ENCODE peak calls at places on chromosomes 16 and 17, in six cellular contexts. One of them, this sample, is unnamed.

GRCh38 chr16:17368951-17369350 is 101.8 kb downstream of the XYLT1 start:
- DNase-seq in upper lobe of right lung: no peak
- DNase-seq in AG04450: no peak
- DNase-seq in endodermal cell: no peak
- DNase-seq in sigmoid colon: no peak
- DNase-seq in activated CD8-positive, alpha-beta T cell treated with anti-CD3 and anti-CD28 coated beads for 36 hours: peak; percentile 41
- DNase-seq in this sample: no peak

GRCh38 chr16:66605177-66605999 is 884 bp downstream of the CMTM3 start:
- DNase-seq in upper lobe of right lung: peak; percentile 84
- DNase-seq in AG04450: no peak
- DNase-seq in endodermal cell: peak; percentile 83
- DNase-seq in sigmoid colon: peak; percentile 83
- DNase-seq in activated CD8-positive, alpha-beta T cell treated with anti-CD3 and anti-CD28 coated beads for 36 hours: peak; percentile 54
- DNase-seq in this sample: peak; percentile 18

GRCh38 chr16:14334366-14335105 is 263.4 kb downstream of the MRTFB start:
- DNase-seq in upper lobe of right lung: no peak
- DNase-seq in AG04450: no peak
- DNase-seq in endodermal cell: no peak
- DNase-seq in sigmoid colon: no peak
- DNase-seq in activated CD8-positive, alpha-beta T cell treated with anti-CD3 and anti-CD28 coated beads for 36 hours: no peak
- DNase-seq in this sample: no peak

GRCh38 chr16:74431516-74431915 is 10.2 kb upstream of the CLEC18B start:
- DNase-seq in upper lobe of right lung: no peak
- DNase-seq in AG04450: no peak
- DNase-seq in endodermal cell: peak; percentile 40
- DNase-seq in sigmoid colon: no peak
- DNase-seq in activated CD8-positive, alpha-beta T cell treated with anti-CD3 and anti-CD28 coated beads for 36 hours: no peak
- DNase-seq in this sample: no peak

GRCh38 chr17:74599023-74599399 is 6.9 kb upstream of the CD300LD start:
- DNase-seq in upper lobe of right lung: no peak
- DNase-seq in AG04450: no peak
- DNase-seq in endodermal cell: no peak
- DNase-seq in sigmoid colon: no peak
- DNase-seq in activated CD8-positive, alpha-beta T cell treated with anti-CD3 and anti-CD28 coated beads for 36 hours: no peak
- DNase-seq in this sample: no peak

GRCh38 chr17:66636111-66636510 is 198.8 kb upstream of the CACNG5 start:
- DNase-seq in upper lobe of right lung: no peak
- DNase-seq in AG04450: peak; percentile 44
- DNase-seq in endodermal cell: no peak
- DNase-seq in sigmoid colon: no peak
- DNase-seq in activated CD8-positive, alpha-beta T cell treated with anti-CD3 and anti-CD28 coated beads for 36 hours: peak; percentile 45
- DNase-seq in this sample: no peak

GRCh38 chr16:56370836-56371235 is 54.5 kb downstream of the AMFR start:
- DNase-seq in upper lobe of right lung: no peak
- DNase-seq in AG04450: no peak
- DNase-seq in endodermal cell: no peak
- DNase-seq in sigmoid colon: no peak
- DNase-seq in activated CD8-positive, alpha-beta T cell treated with anti-CD3 and anti-CD28 coated beads for 36 hours: no peak
- DNase-seq in this sample: no peak

GRCh38 chr16:87160752-87161337 is 156.3 kb downstream of the C16orf95 start:
- DNase-seq in upper lobe of right lung: peak; percentile 51
- DNase-seq in AG04450: no peak
- DNase-seq in endodermal cell: no peak
- DNase-seq in sigmoid colon: no peak
- DNase-seq in activated CD8-positive, alpha-beta T cell treated with anti-CD3 and anti-CD28 coated beads for 36 hours: peak; percentile 30
- DNase-seq in this sample: no peak

GRCh38 chr16:80759419-80760162 is 44.8 kb downstream of the CDYL2 start:
- DNase-seq in upper lobe of right lung: no peak
- DNase-seq in AG04450: no peak
- DNase-seq in endodermal cell: no peak
- DNase-seq in sigmoid colon: no peak
- DNase-seq in activated CD8-positive, alpha-beta T cell treated with anti-CD3 and anti-CD28 coated beads for 36 hours: no peak
- DNase-seq in this sample: no peak

GRCh38 chr16:11572301-11572995 is 14.3 kb downstream of the LITAF start:
- DNase-seq in upper lobe of right lung: peak; percentile 42
- DNase-seq in AG04450: no peak
- DNase-seq in endodermal cell: peak; percentile 61
- DNase-seq in sigmoid colon: no peak
- DNase-seq in activated CD8-positive, alpha-beta T cell treated with anti-CD3 and anti-CD28 coated beads for 36 hours: peak; percentile 70
- DNase-seq in this sample: no peak

GRCh38 chr17:59154335-59154720 is 658 bp downstream of the SKA2 start:
- DNase-seq in upper lobe of right lung: peak; percentile 71
- DNase-seq in AG04450: no peak
- DNase-seq in endodermal cell: peak; percentile 84
- DNase-seq in sigmoid colon: peak; percentile 70
- DNase-seq in activated CD8-positive, alpha-beta T cell treated with anti-CD3 and anti-CD28 coated beads for 36 hours: peak; percentile 59
- DNase-seq in this sample: peak; percentile 51

GRCh38 chr17:57706761-57707160 is 38.3 kb downstream of the CCDC182 start:
- DNase-seq in upper lobe of right lung: no peak
- DNase-seq in AG04450: no peak
- DNase-seq in endodermal cell: no peak
- DNase-seq in sigmoid colon: no peak
- DNase-seq in activated CD8-positive, alpha-beta T cell treated with anti-CD3 and anti-CD28 coated beads for 36 hours: no peak
- DNase-seq in this sample: no peak

GRCh38 chr16:14562691-14563491 is 67.2 kb downstream of the PARN start:
- DNase-seq in upper lobe of right lung: no peak
- DNase-seq in AG04450: no peak
- DNase-seq in endodermal cell: no peak
- DNase-seq in sigmoid colon: peak; percentile 68
- DNase-seq in activated CD8-positive, alpha-beta T cell treated with anti-CD3 and anti-CD28 coated beads for 36 hours: no peak
- DNase-seq in this sample: no peak

GRCh38 chr16:78230832-78231231 is 131.4 kb downstream of the WWOX start:
- DNase-seq in upper lobe of right lung: no peak
- DNase-seq in AG04450: no peak
- DNase-seq in endodermal cell: no peak
- DNase-seq in sigmoid colon: no peak
- DNase-seq in activated CD8-positive, alpha-beta T cell treated with anti-CD3 and anti-CD28 coated beads for 36 hours: no peak
- DNase-seq in this sample: no peak

GRCh38 chr17:75557075-75557851 is 30.3 kb upstream of the MYO15B start:
- DNase-seq in upper lobe of right lung: peak; percentile 87
- DNase-seq in AG04450: no peak
- DNase-seq in endodermal cell: peak; percentile 81
- DNase-seq in sigmoid colon: no peak
- DNase-seq in activated CD8-positive, alpha-beta T cell treated with anti-CD3 and anti-CD28 coated beads for 36 hours: no peak
- DNase-seq in this sample: no peak

GRCh38 chr16:65306722-65307121 is 184.9 kb upstream of the CDH11 start:
- DNase-seq in upper lobe of right lung: no peak
- DNase-seq in AG04450: no peak
- DNase-seq in endodermal cell: no peak
- DNase-seq in sigmoid colon: no peak
- DNase-seq in activated CD8-positive, alpha-beta T cell treated with anti-CD3 and anti-CD28 coated beads for 36 hours: no peak
- DNase-seq in this sample: no peak

GRCh38 chr17:16491703-16492612 is at the start of gene LRRC75A:
- DNase-seq in upper lobe of right lung: peak; percentile 80
- DNase-seq in AG04450: no peak
- DNase-seq in endodermal cell: peak; percentile 90
- DNase-seq in sigmoid colon: no peak
- DNase-seq in activated CD8-positive, alpha-beta T cell treated with anti-CD3 and anti-CD28 coated beads for 36 hours: peak; percentile 56
- DNase-seq in this sample: peak; percentile 44

GRCh38 chr16:57260294-57260929 is 15.4 kb downstream of the ARL2BP start:
- DNase-seq in upper lobe of right lung: peak; percentile 53
- DNase-seq in AG04450: peak; percentile 50
- DNase-seq in endodermal cell: peak; percentile 82
- DNase-seq in sigmoid colon: peak; percentile 59
- DNase-seq in activated CD8-positive, alpha-beta T cell treated with anti-CD3 and anti-CD28 coated beads for 36 hours: peak; percentile 59
- DNase-seq in this sample: peak; percentile 66

GRCh38 chr16:89862732-89863131 is 10.7 kb upstream of the TCF25 start:
- DNase-seq in upper lobe of right lung: no peak
- DNase-seq in AG04450: no peak
- DNase-seq in endodermal cell: no peak
- DNase-seq in sigmoid colon: no peak
- DNase-seq in activated CD8-positive, alpha-beta T cell treated with anti-CD3 and anti-CD28 coated beads for 36 hours: no peak
- DNase-seq in this sample: no peak

GRCh38 chr16:11972128-11972527 is 4.4 kb upstream of the SNX29 start:
- DNase-seq in upper lobe of right lung: no peak
- DNase-seq in AG04450: no peak
- DNase-seq in endodermal cell: peak; percentile 67
- DNase-seq in sigmoid colon: no peak
- DNase-seq in activated CD8-positive, alpha-beta T cell treated with anti-CD3 and anti-CD28 coated beads for 36 hours: no peak
- DNase-seq in this sample: no peak

GRCh38 chr16:85912271-85912974 is 13.5 kb downstream of the IRF8 start:
- DNase-seq in upper lobe of right lung: no peak
- DNase-seq in AG04450: peak; percentile 15
- DNase-seq in endodermal cell: no peak
- DNase-seq in sigmoid colon: peak; percentile 79
- DNase-seq in activated CD8-positive, alpha-beta T cell treated with anti-CD3 and anti-CD28 coated beads for 36 hours: no peak
- DNase-seq in this sample: no peak

GRCh38 chr17:82021728-82022309 is 859 bp downstream of the CENPX start:
- DNase-seq in upper lobe of right lung: no peak
- DNase-seq in AG04450: no peak
- DNase-seq in endodermal cell: no peak
- DNase-seq in sigmoid colon: no peak
- DNase-seq in activated CD8-positive, alpha-beta T cell treated with anti-CD3 and anti-CD28 coated beads for 36 hours: peak; percentile 39
- DNase-seq in this sample: peak; percentile 36

GRCh38 chr16:53034306-53034705 is 18.4 kb downstream of the CHD9NB start:
- DNase-seq in upper lobe of right lung: no peak
- DNase-seq in AG04450: no peak
- DNase-seq in endodermal cell: no peak
- DNase-seq in sigmoid colon: no peak
- DNase-seq in activated CD8-positive, alpha-beta T cell treated with anti-CD3 and anti-CD28 coated beads for 36 hours: no peak
- DNase-seq in this sample: no peak

GRCh38 chr17:13337864-13338371 is 263.8 kb downstream of the HS3ST3A1 start:
- DNase-seq in upper lobe of right lung: no peak
- DNase-seq in AG04450: peak; percentile 43
- DNase-seq in endodermal cell: peak; percentile 71
- DNase-seq in sigmoid colon: no peak
- DNase-seq in activated CD8-positive, alpha-beta T cell treated with anti-CD3 and anti-CD28 coated beads for 36 hours: peak; percentile 26
- DNase-seq in this sample: peak; percentile 44
- TF ChIP-seq CTCF in upper lobe of right lung: peak; percentile 81
- TF ChIP-seq CTCF in AG04450: peak; percentile 90
- TF ChIP-seq CTCF in endodermal cell: peak; percentile 85
- TF ChIP-seq CTCF in sigmoid colon: no peak
- TF ChIP-seq CTCF in activated CD8-positive, alpha-beta T cell treated with anti-CD3 and anti-CD28 coated beads for 36 hours: peak; percentile 77
- TF ChIP-seq CTCF in this sample: peak; percentile 54

GRCh38 chr17:46977750-46978488 is 1.1 kb downstream of the RPRML start:
- DNase-seq in upper lobe of right lung: no peak
- DNase-seq in AG04450: no peak
- DNase-seq in endodermal cell: peak; percentile 73
- DNase-seq in sigmoid colon: no peak
- DNase-seq in activated CD8-positive, alpha-beta T cell treated with anti-CD3 and anti-CD28 coated beads for 36 hours: no peak
- DNase-seq in this sample: no peak

GRCh38 chr17:46976626-46977270 is 2.3 kb downstream of the RPRML start:
- DNase-seq in upper lobe of right lung: no peak
- DNase-seq in AG04450: no peak
- DNase-seq in endodermal cell: peak; percentile 85
- DNase-seq in sigmoid colon: no peak
- DNase-seq in activated CD8-positive, alpha-beta T cell treated with anti-CD3 and anti-CD28 coated beads for 36 hours: no peak
- DNase-seq in this sample: no peak

GRCh38 chr17:46979023-46979870 is at the start of gene RPRML:
- DNase-seq in upper lobe of right lung: no peak
- DNase-seq in AG04450: no peak
- DNase-seq in endodermal cell: peak; percentile 88
- DNase-seq in sigmoid colon: no peak
- DNase-seq in activated CD8-positive, alpha-beta T cell treated with anti-CD3 and anti-CD28 coated beads for 36 hours: peak; percentile 47
- DNase-seq in this sample: no peak

GRCh38 chr17:46978489-46979022 is 497 bp downstream of the RPRML start:
- DNase-seq in upper lobe of right lung: no peak
- DNase-seq in AG04450: no peak
- DNase-seq in endodermal cell: peak; percentile 84
- DNase-seq in sigmoid colon: no peak
- DNase-seq in activated CD8-positive, alpha-beta T cell treated with anti-CD3 and anti-CD28 coated beads for 36 hours: peak; percentile 28
- DNase-seq in this sample: no peak

GRCh38 chr17:46977348-46977747 is 1.7 kb downstream of the RPRML start:
- DNase-seq in upper lobe of right lung: no peak
- DNase-seq in AG04450: no peak
- DNase-seq in endodermal cell: peak; percentile 97
- DNase-seq in sigmoid colon: no peak
- DNase-seq in activated CD8-positive, alpha-beta T cell treated with anti-CD3 and anti-CD28 coated beads for 36 hours: peak; percentile 21
- DNase-seq in this sample: no peak
- TF ChIP-seq CTCF in upper lobe of right lung: peak; percentile 17
- TF ChIP-seq CTCF in AG04450: peak; percentile 48
- TF ChIP-seq CTCF in endodermal cell: peak; percentile 84
- TF ChIP-seq CTCF in sigmoid colon: no peak
- TF ChIP-seq CTCF in activated CD8-positive, alpha-beta T cell treated with anti-CD3 and anti-CD28 coated beads for 36 hours: no peak
- TF ChIP-seq CTCF in this sample: no peak

GRCh38 chr16:54431041-54431996 is 144.7 kb upstream of the IRX3 start:
- DNase-seq in upper lobe of right lung: no peak
- DNase-seq in AG04450: no peak
- DNase-seq in endodermal cell: no peak
- DNase-seq in sigmoid colon: no peak
- DNase-seq in activated CD8-positive, alpha-beta T cell treated with anti-CD3 and anti-CD28 coated beads for 36 hours: no peak
- DNase-seq in this sample: no peak

GRCh38 chr16:54431997-54432367 is 145.4 kb upstream of the IRX3 start:
- DNase-seq in upper lobe of right lung: no peak
- DNase-seq in AG04450: no peak
- DNase-seq in endodermal cell: no peak
- DNase-seq in sigmoid colon: no peak
- DNase-seq in activated CD8-positive, alpha-beta T cell treated with anti-CD3 and anti-CD28 coated beads for 36 hours: no peak
- DNase-seq in this sample: no peak

GRCh38 chr16:54434859-54435258 is 148.3 kb upstream of the IRX3 start:
- DNase-seq in upper lobe of right lung: no peak
- DNase-seq in AG04450: no peak
- DNase-seq in endodermal cell: no peak
- DNase-seq in sigmoid colon: no peak
- DNase-seq in activated CD8-positive, alpha-beta T cell treated with anti-CD3 and anti-CD28 coated beads for 36 hours: no peak
- DNase-seq in this sample: no peak

GRCh38 chr16:54430491-54431030 is 144.0 kb upstream of the IRX3 start:
- DNase-seq in upper lobe of right lung: no peak
- DNase-seq in AG04450: no peak
- DNase-seq in endodermal cell: peak; percentile 56
- DNase-seq in sigmoid colon: no peak
- DNase-seq in activated CD8-positive, alpha-beta T cell treated with anti-CD3 and anti-CD28 coated beads for 36 hours: no peak
- DNase-seq in this sample: no peak

GRCh38 chr16:54432481-54433229 is 146.1 kb upstream of the IRX3 start:
- DNase-seq in upper lobe of right lung: no peak
- DNase-seq in AG04450: no peak
- DNase-seq in endodermal cell: no peak
- DNase-seq in sigmoid colon: no peak
- DNase-seq in activated CD8-positive, alpha-beta T cell treated with anti-CD3 and anti-CD28 coated beads for 36 hours: no peak
- DNase-seq in this sample: no peak
- TF ChIP-seq CTCF in upper lobe of right lung: no peak
- TF ChIP-seq CTCF in AG04450: no peak
- TF ChIP-seq CTCF in endodermal cell: peak; percentile 51
- TF ChIP-seq CTCF in sigmoid colon: no peak
- TF ChIP-seq CTCF in activated CD8-positive, alpha-beta T cell treated with anti-CD3 and anti-CD28 coated beads for 36 hours: no peak
- TF ChIP-seq CTCF in this sample: no peak

DNA sequence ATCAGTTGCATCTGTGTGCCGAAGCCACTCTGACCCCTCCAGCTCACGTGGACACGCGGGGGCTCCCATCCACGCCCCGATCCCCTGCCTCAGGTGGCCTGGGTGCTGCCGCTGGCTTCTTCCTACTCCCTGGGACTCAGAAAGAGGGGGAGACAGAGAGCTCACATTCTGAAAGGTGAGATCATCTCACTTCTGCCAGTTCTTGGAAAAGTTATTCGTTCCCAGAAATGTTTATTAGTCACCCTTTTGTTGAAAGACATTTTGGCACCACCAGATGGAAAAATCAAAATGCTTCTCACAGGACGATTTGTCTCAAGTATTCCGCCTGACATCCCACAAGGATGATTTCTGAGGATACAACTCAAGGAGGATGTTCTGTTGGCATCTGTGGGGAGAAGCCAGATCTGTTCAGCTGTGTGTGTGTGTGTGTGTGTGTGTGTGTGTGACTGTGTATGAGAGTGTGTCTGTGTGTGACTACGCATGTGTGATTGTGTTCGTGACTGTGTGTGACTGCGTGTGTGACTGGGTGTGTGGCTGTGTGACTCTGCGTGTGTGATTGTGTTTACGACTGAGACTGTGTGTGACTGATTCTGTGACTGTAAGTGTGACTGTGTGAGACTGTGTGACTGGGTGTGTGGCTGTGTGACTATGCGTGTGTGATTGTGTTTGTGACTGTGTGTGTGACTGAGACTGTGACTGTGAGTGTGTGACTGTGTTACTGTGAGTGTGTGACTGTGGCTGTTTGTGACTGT is 207.3 kb downstream of the NTN1 start:
- DNase-seq in upper lobe of right lung: no peak
- DNase-seq in AG04450: peak; percentile 26
- DNase-seq in endodermal cell: no peak
- DNase-seq in sigmoid colon: no peak
- DNase-seq in activated CD8-positive, alpha-beta T cell treated with anti-CD3 and anti-CD28 coated beads for 36 hours: peak; percentile 12
- DNase-seq in this sample: no peak
- TF ChIP-seq CTCF in upper lobe of right lung: no peak
- TF ChIP-seq CTCF in AG04450: no peak
- TF ChIP-seq CTCF in endodermal cell: no peak
- TF ChIP-seq CTCF in sigmoid colon: no peak
- TF ChIP-seq CTCF in activated CD8-positive, alpha-beta T cell treated with anti-CD3 and anti-CD28 coated beads for 36 hours: no peak
- TF ChIP-seq CTCF in this sample: no peak